ENCODE peak calls at places on chromosomes 4 and X, in four cellular contexts. T, P, C and K are unnamed samples.

GRCh38 chr4:170005472-170005871 is 20.7 kb downstream of the MFAP3L start:
- DNase-seq in P (no peak), C (no peak), T (no peak), K (no peak)

GRCh38 chrX:38347136-38347535 is 5.3 kb upstream of the OTC start:
- DNase-seq in C (no peak), P (no peak), T (no peak), K (peak; percentile 26)

GRCh38 chrX:9865804-9866471 is 79.7 kb downstream of the SHROOM2 start:
- DNase-seq in P (no peak), C (no peak), T (no peak), K (no peak)

GRCh38 chrX:105869676-105870075 is 47.3 kb downstream of the NRK start:
- DNase-seq in C (no peak), T (no peak), P (no peak), K (no peak)

GRCh38 chr4:183905081-183905592 is at the start of gene STOX2:
- DNase-seq in T (no peak), C (peak; percentile 26), P (no peak), K (peak; percentile 71)

GRCh38 chr4:74311696-74312313 is 3.5 kb downstream of the EPGN start:
- DNase-seq in T (peak; percentile 13), C (peak; percentile 46), P (peak; percentile 67), K (peak; percentile 67)

GRCh38 chr4:6941796-6942195 is 32.2 kb downstream of the TBC1D14 start:
- DNase-seq in P (no peak), C (no peak), T (no peak), K (no peak)

GRCh38 chr4:152014280-152014679 is 253.5 kb upstream of the GATB start:
- DNase-seq in C (no peak), P (no peak), T (peak; percentile 55), K (no peak)

GRCh38 chr4:108417923-108418322 is 202.5 kb upstream of the RPL34 start:
- DNase-seq in P (peak; percentile 65), T (no peak), C (no peak), K (no peak)

GRCh38 chr4:128287159-128287870 is at the start of gene PGRMC2:
- DNase-seq in P (peak; percentile 50), C (no peak), T (no peak), K (peak; percentile 48)

GRCh38 chr4:118410143-118410542 is 57.3 kb upstream of the PRSS12 start:
- DNase-seq in C (no peak), T (no peak), P (no peak), K (no peak)

GRCh38 chr4:156968479-156968984 is 3.1 kb downstream of the PDGFC start:
- DNase-seq in P (peak; percentile 23), C (peak; percentile 55), T (no peak), K (peak; percentile 67)

GRCh38 chr4:29309050-29309449 is 1411.1 kb upstream of the PCDH7 start:
- DNase-seq in P (no peak), T (no peak), C (no peak), K (no peak)

GRCh38 chrX:117138070-117138469 is 675.3 kb upstream of the CT83 start:
- DNase-seq in T (no peak), C (peak; percentile 24), P (no peak), K (no peak)

GRCh38 chrX:23816179-23816578 is 33.2 kb downstream of the SAT1 start:
- DNase-seq in P (no peak), C (no peak), T (no peak), K (no peak)

GRCh38 chr4:26485684-26486083 is 4.6 kb downstream of the CCKAR start:
- DNase-seq in P (no peak), C (no peak), T (no peak), K (no peak)

GRCh38 chr4:792729-793108 is 33.2 kb downstream of the CPLX1 start:
- DNase-seq in P (no peak), C (no peak), T (no peak), K (no peak)

GRCh38 chrX:134761788-134762187 is 103.5 kb upstream of the PLAC1 start:
- DNase-seq in C (peak; percentile 2), P (peak; percentile 23), T (no peak), K (peak; percentile 27)

GRCh38 chrX:153925739-153926593 is at the start of gene ARHGAP4:
- DNase-seq in T (no peak), C (no peak), P (peak; percentile 76), K (no peak)

GRCh38 chrX:101906136-101906796 is 25.6 kb downstream of the ZMAT1 start:
- DNase-seq in C (no peak), T (no peak), P (no peak), K (no peak)

GRCh38 chr4:88859191-88859812 is 161.7 kb upstream of the NAP1L5 start:
- DNase-seq in P (no peak), T (no peak), C (no peak), K (no peak)

GRCh38 chr4:6752486-6752829 is 30.1 kb upstream of the KIAA0232 start:
- DNase-seq in C (no peak), T (no peak), P (peak; percentile 36), K (no peak)

GRCh38 chr4:6884341-6884870 is 25.2 kb upstream of the TBC1D14 start:
- DNase-seq in P (no peak), T (no peak), C (no peak), K (no peak)

GRCh38 chr4:5710962-5711478 is at the start of gene EVC:
- DNase-seq in C (peak; percentile 54), P (peak; percentile 73), T (no peak), K (peak; percentile 69)

GRCh38 chr4:103996059-103996458 is 276.3 kb upstream of the TACR3 start:
- DNase-seq in T (no peak), P (no peak), C (no peak), K (peak; percentile 36)

GRCh38 chr4:3303840-3304715 is 11.3 kb downstream of the RGS12 start:
- DNase-seq in P (no peak), C (no peak), T (no peak), K (no peak)

GRCh38 chr4:136412708-136413107 is 1119.6 kb downstream of the PCDH18 start:
- DNase-seq in P (no peak), C (no peak), T (no peak), K (no peak)

GRCh38 chr4:110059556-110060191 is 138.7 kb downstream of the ELOVL6 start:
- DNase-seq in P (no peak), T (peak; percentile 54), C (no peak), K (peak; percentile 23)

GRCh38 chrX:22699591-22700091 is 300.1 kb upstream of the DDX53 start:
- DNase-seq in T (no peak), P (no peak), C (no peak), K (no peak)

GRCh38 chr4:150799207-150799606 is 215.9 kb downstream of the LRBA start:
- DNase-seq in T (no peak), C (peak; percentile 16), P (peak; percentile 12), K (peak; percentile 9)

GRCh38 chr4:3864736-3865721 is 98.8 kb downstream of the ADRA2C start:
- DNase-seq in P (no peak), C (no peak), T (no peak), K (no peak)

GRCh38 chr4:72858328-72858727 is 211.2 kb downstream of the COX18 start:
- DNase-seq in C (no peak), P (no peak), T (no peak), K (peak; percentile 17)

DNA sequence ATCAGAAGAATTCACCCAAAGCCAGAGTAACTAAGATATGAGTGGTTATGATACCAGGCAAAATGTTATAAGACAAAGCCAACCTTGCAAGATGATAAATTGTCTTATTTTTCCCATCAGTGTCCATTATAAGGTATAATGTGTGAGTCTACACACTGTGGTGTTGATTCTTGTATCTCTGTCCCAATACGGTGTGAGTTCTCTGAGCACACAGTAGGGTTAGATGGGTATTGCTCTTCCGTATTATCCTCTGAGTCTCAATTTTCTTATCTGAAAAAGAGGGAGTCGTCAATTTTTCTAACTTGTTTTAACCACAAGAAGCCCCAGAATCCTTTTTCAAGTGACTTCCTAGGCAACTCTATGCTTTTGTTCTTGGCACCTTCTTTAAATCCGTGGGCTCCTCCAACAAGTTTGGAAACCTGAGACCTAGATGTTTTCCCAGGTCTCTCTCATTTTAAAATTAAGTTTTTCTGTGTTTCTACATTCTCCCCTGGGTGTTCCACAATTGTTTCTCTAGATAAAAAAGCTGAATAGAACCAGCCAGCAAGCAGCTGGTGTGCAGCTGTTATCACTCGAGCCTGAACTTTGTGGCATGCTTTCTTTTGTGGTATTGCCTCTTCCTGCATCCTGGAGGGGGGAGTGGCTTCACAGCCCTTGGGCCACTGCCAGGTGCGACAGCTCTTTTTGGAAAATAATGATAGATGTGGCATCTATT is 69.8 kb downstream of the HMGB2 start:
- DNase-seq in C (no peak), P (peak; percentile 86), T (no peak), K (no peak)
- TF ChIP-seq ESRRA in C (no peak), P (peak; percentile 16), T (no peak), K (no peak)

GRCh38 chrX:76428243-76429130 is 977 bp downstream of the MAGEE1 start:
- DNase-seq in P (no peak), C (no peak), T (no peak), K (no peak)

GRCh38 chrX:76433219-76433618 is 5.7 kb downstream of the MAGEE1 start:
- DNase-seq in P (no peak), C (no peak), T (no peak), K (no peak)

GRCh38 chrX:76427560-76428242 is at the start of gene MAGEE1:
- DNase-seq in P (peak; percentile 51), C (peak; percentile 34), T (peak; percentile 19), K (peak; percentile 67)
- TF ChIP-seq POLR2A in P (no peak), C (no peak), T (peak; percentile 38), K (peak; percentile 56)

GRCh38 chr4:16596267-16596666 is 302.2 kb downstream of the LDB2 start:
- DNase-seq in P (no peak), C (no peak), T (no peak), K (no peak)

GRCh38 chr4:16598241-16599224 is 299.9 kb downstream of the LDB2 start:
- DNase-seq in C (peak; percentile 2), P (no peak), T (no peak), K (no peak)

GRCh38 chr4:16603178-16603577 is 295.3 kb downstream of the LDB2 start:
- DNase-seq in P (no peak), C (no peak), T (no peak), K (no peak)

GRCh38 chr4:16591867-16592266 is 306.6 kb downstream of the LDB2 start:
- DNase-seq in P (no peak), C (no peak), T (no peak), K (no peak)

GRCh38 chr4:16597829-16598228 is 300.6 kb downstream of the LDB2 start:
- DNase-seq in P (no peak), T (no peak), C (peak; percentile 4), K (no peak)
- TF ChIP-seq HDAC2 in P (no peak), T (no peak), C (no peak), K (no peak)

DNA sequence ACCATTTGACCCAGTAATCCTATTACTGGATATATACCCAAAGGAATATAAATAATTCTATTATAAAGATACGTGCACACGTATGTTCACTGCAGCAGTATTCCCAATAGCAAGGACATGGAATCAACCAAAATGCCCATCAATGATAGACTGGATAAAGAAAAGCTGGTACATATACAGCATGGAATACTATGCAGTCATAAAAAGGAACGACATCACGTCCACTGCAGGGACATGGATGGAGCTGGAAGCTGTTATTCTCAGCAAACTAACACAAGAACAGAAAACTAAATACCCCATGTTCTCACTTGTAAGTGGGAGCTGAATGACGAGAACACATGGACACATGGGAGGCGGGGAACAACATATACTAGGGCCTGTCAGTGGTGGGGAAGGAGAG is 69.7 kb downstream of the PHF8 start:
- DNase-seq in C (no peak), T (no peak), P (no peak), K (no peak)
- TF ChIP-seq ESRRA in C (no peak), T (no peak), P (no peak), K (no peak)